ENCODE peak calls at places on chromosome 22, in seven cellular contexts. O, F, T, S, E, H and L are unnamed samples.

GRCh38 chr22:44702479-44703219 is 645 bp downstream of the PRR5 start:
- DNase-seq in O (peak; percentile 42), F (no peak), T (no peak), S (peak; percentile 53), E (no peak), H (peak; percentile 19), L (peak; percentile 52)

GRCh38 chr22:47091921-47092700 is 329.7 kb downstream of the TBC1D22A start:
- DNase-seq in O (no peak), F (no peak), T (no peak), S (no peak), E (no peak), H (no peak), L (no peak)

GRCh38 chr22:32615874-32616564 is 141.4 kb downstream of the FBXO7 start:
- DNase-seq in O (no peak), F (no peak), T (no peak), S (no peak), E (no peak), H (no peak), L (no peak)

GRCh38 chr22:41481131-41481830 is 12.4 kb downstream of the ACO2 start:
- DNase-seq in O (no peak), F (no peak), T (no peak), S (peak; percentile 34), E (no peak), H (peak; percentile 10), L (no peak)

GRCh38 chr22:21917206-21917958 is 35.3 kb downstream of the PPM1F start:
- DNase-seq in O (no peak), F (no peak), T (no peak), S (no peak), E (no peak), H (no peak), L (no peak)

GRCh38 chr22:39534591-39535301 is 2.2 kb upstream of the RPS19BP1 start:
- DNase-seq in O (peak; percentile 83), F (peak; percentile 71), T (peak; percentile 83), S (peak; percentile 78), E (peak; percentile 80), H (peak; percentile 66), L (peak; percentile 87)

GRCh38 chr22:17587631-17588030 is 24.3 kb downstream of the SLC25A18 start:
- DNase-seq in O (no peak), F (no peak), T (no peak), S (no peak), E (no peak), H (no peak), L (no peak)

GRCh38 chr22:50641696-50642607 is 14.0 kb upstream of the ARSA start:
- DNase-seq in O (no peak), F (no peak), T (no peak), S (peak; percentile 15), E (no peak), H (no peak), L (no peak)

GRCh38 chr22:42880815-42881214 is 23.7 kb upstream of the ARFGAP3 start:
- DNase-seq in O (no peak), F (no peak), T (no peak), S (no peak), E (no peak), H (no peak), L (no peak)

GRCh38 chr22:44391481-44392445 is 79.0 kb upstream of the SHISAL1 start:
- DNase-seq in O (no peak), F (peak; percentile 6), T (no peak), S (no peak), E (peak; percentile 48), H (no peak), L (no peak)

GRCh38 chr22:43972931-43973330 is 17.7 kb downstream of the SAMM50 start:
- DNase-seq in O (no peak), F (no peak), T (no peak), S (no peak), E (no peak), H (no peak), L (no peak)

GRCh38 chr22:50455201-50455600 is 19.6 kb downstream of the SBF1 start:
- DNase-seq in O (no peak), F (no peak), T (no peak), S (no peak), E (no peak), H (no peak), L (no peak)

GRCh38 chr22:30232716-30233218 is 13.8 kb downstream of the LIF start:
- DNase-seq in O (no peak), F (no peak), T (no peak), S (no peak), E (no peak), H (no peak), L (no peak)

GRCh38 chr22:39707816-39708215 is 137.3 kb downstream of the CACNA1I start:
- DNase-seq in O (no peak), F (no peak), T (no peak), S (no peak), E (no peak), H (no peak), L (no peak)

GRCh38 chr22:42357634-42358296 is 74.4 kb downstream of the NFAM1 start:
- DNase-seq in O (no peak), F (no peak), T (no peak), S (no peak), E (no peak), H (no peak), L (peak; percentile 32)

GRCh38 chr22:43391306-43391705 is 20.5 kb upstream of the MPPED1 start:
- DNase-seq in O (no peak), F (no peak), T (no peak), S (no peak), E (no peak), H (no peak), L (no peak)

GRCh38 chr22:43777204-43777671 is 34.9 kb downstream of the EFCAB6 start:
- DNase-seq in O (no peak), F (no peak), T (no peak), S (peak; percentile 37), E (no peak), H (peak; percentile 59), L (no peak)

GRCh38 chr22:27844656-27845602 is 43.4 kb upstream of the MN1 start:
- DNase-seq in O (no peak), F (peak; percentile 17), T (no peak), S (no peak), E (no peak), H (no peak), L (no peak)

GRCh38 chr22:38201371-38201717 is 450 bp upstream of the MAFF start:
- DNase-seq in O (no peak), F (no peak), T (no peak), S (no peak), E (no peak), H (no peak), L (no peak)

GRCh38 chr22:43897751-43898261 is 6.0 kb upstream of the PNPLA5 start:
- DNase-seq in O (no peak), F (no peak), T (no peak), S (peak; percentile 84), E (no peak), H (peak; percentile 8), L (peak; percentile 33)

GRCh38 chr22:41521166-41521565 is 23.1 kb downstream of the POLR3H start:
- DNase-seq in O (no peak), F (no peak), T (no peak), S (no peak), E (no peak), H (no peak), L (no peak)

GRCh38 chr22:18057568-18058209 is 20.1 kb upstream of the PEX26 start:
- DNase-seq in O (no peak), F (peak; percentile 86), T (peak; percentile 53), S (peak; percentile 99), E (no peak), H (peak; percentile 91), L (peak; percentile 72)

GRCh38 chr22:44928711-44929347 is 81.0 kb downstream of the PHF21B start:
- DNase-seq in O (no peak), F (no peak), T (no peak), S (no peak), E (no peak), H (no peak), L (no peak)